ENCODE peak calls at places on chromosome 4, in eight cellular contexts. H, Q, U, B, R, K, X and D are unnamed samples.

GRCh38 chr4:48178931-48179330 is 44.9 kb upstream of the TXK start:
- DNase-seq in H (peak; percentile 51), Q (no peak), U (no peak), B (no peak), R (no peak), K (no peak), X (peak; percentile 33), D (no peak)

GRCh38 chr4:62560858-62561257 is 1360.7 kb downstream of the ADGRL3 start:
- DNase-seq in H (no peak), Q (no peak), U (no peak), B (no peak), R (no peak), K (no peak), X (no peak), D (no peak)

GRCh38 chr4:2443986-2444740 is 24.7 kb upstream of the RNF4 start:
- DNase-seq in H (no peak), Q (no peak), U (peak; percentile 9), B (no peak), R (no peak), K (no peak), X (no peak), D (no peak)

GRCh38 chr4:156422576-156422975 is 468.9 kb upstream of the CTSO start:
- DNase-seq in H (no peak), Q (no peak), U (no peak), B (peak; percentile 13), R (no peak), K (no peak), X (no peak), D (no peak)

GRCh38 chr4:88006956-88007303 is 505 bp upstream of the PKD2 start:
- DNase-seq in H (peak; percentile 76), Q (peak; percentile 24), U (no peak), B (no peak), R (peak; percentile 18), K (no peak), X (no peak), D (peak; percentile 8)

GRCh38 chr4:187236491-187236890 is 512.8 kb upstream of the FAT1 start:
- DNase-seq in H (no peak), Q (no peak), U (no peak), B (peak; percentile 69), R (no peak), K (no peak), X (no peak), D (no peak)

GRCh38 chr4:142354794-142355416 is 491.2 kb downstream of the INPP4B start:
- DNase-seq in H (no peak), Q (no peak), U (no peak), B (no peak), R (no peak), K (no peak), X (no peak), D (no peak)

GRCh38 chr4:40507977-40508376 is 121.7 kb downstream of the RBM47 start:
- DNase-seq in H (no peak), Q (no peak), U (peak; percentile 44), B (no peak), R (no peak), K (no peak), X (no peak), D (no peak)

GRCh38 chr4:186192068-186192751 is 843 bp downstream of the CYP4V2 start:
- DNase-seq in H (peak; percentile 80), Q (peak; percentile 45), U (peak; percentile 37), B (peak; percentile 52), R (no peak), K (peak; percentile 4), X (peak; percentile 59), D (peak; percentile 30)

GRCh38 chr4:106671711-106672110 is 303.1 kb upstream of the GIMD1 start:
- DNase-seq in H (no peak), Q (no peak), U (no peak), B (peak; percentile 40), R (no peak), K (no peak), X (no peak), D (no peak)

GRCh38 chr4:27154706-27155105 is 294.1 kb downstream of the STIM2 start:
- DNase-seq in H (no peak), Q (no peak), U (no peak), B (peak; percentile 4), R (no peak), K (no peak), X (no peak), D (no peak)

GRCh38 chr4:73127839-73128448 is 58.4 kb upstream of the COX18 start:
- DNase-seq in H (peak; percentile 58), Q (no peak), U (no peak), B (peak; percentile 62), R (no peak), K (no peak), X (no peak), D (no peak)

GRCh38 chr4:8888856-8889255 is 17.2 kb upstream of the HMX1 start:
- DNase-seq in H (no peak), Q (no peak), U (no peak), B (no peak), R (no peak), K (no peak), X (no peak), D (no peak)

GRCh38 chr4:1243451-1244080 is 5.4 kb downstream of the CTBP1 start:
- DNase-seq in H (peak; percentile 48), Q (peak; percentile 58), U (no peak), B (no peak), R (no peak), K (no peak), X (peak; percentile 27), D (no peak)

GRCh38 chr4:61462451-61463326 is 262.6 kb downstream of the ADGRL3 start:
- DNase-seq in H (no peak), Q (no peak), U (peak; percentile 16), B (peak; percentile 67), R (no peak), K (no peak), X (no peak), D (no peak)

GRCh38 chr4:134337584-134337983 is 136.0 kb upstream of the PABPC4L start:
- DNase-seq in H (no peak), Q (no peak), U (no peak), B (peak; percentile 50), R (no peak), K (no peak), X (no peak), D (no peak)

GRCh38 chr4:113141901-113142346 is 92.5 kb downstream of the ANK2 start:
- DNase-seq in H (no peak), Q (no peak), U (no peak), B (peak; percentile 73), R (no peak), K (no peak), X (no peak), D (no peak)

GRCh38 chr4:146381263-146381872 is 140.4 kb downstream of the SLC10A7 start:
- DNase-seq in H (no peak), Q (no peak), U (no peak), B (no peak), R (no peak), K (no peak), X (no peak), D (no peak)

GRCh38 chr4:89007338-89007737 is 49.6 kb downstream of the FAM13A start:
- DNase-seq in H (no peak), Q (no peak), U (no peak), B (no peak), R (no peak), K (no peak), X (no peak), D (no peak)

GRCh38 chr4:37891221-37892159 is 606 bp downstream of the TBC1D1 start:
- DNase-seq in H (peak; percentile 70), Q (peak; percentile 80), U (peak; percentile 46), B (peak; percentile 26), R (peak; percentile 75), K (peak; percentile 13), X (peak; percentile 46), D (no peak)

GRCh38 chr4:85774000-85774399 is 299.1 kb downstream of the ARHGAP24 start:
- DNase-seq in H (peak; percentile 70), Q (no peak), U (no peak), B (no peak), R (no peak), K (no peak), X (no peak), D (no peak)

GRCh38 chr4:147003956-147004580 is 58.4 kb upstream of the TTC29 start:
- DNase-seq in H (peak; percentile 66), Q (no peak), U (no peak), B (no peak), R (no peak), K (no peak), X (peak; percentile 58), D (no peak)

GRCh38 chr4:55437356-55437796 is 41.6 kb downstream of the TMEM165 start:
- DNase-seq in H (no peak), Q (no peak), U (peak; percentile 48), B (peak; percentile 73), R (no peak), K (no peak), X (no peak), D (no peak)

GRCh38 chr4:3666263-3666662 is 99.9 kb upstream of the ADRA2C start:
- DNase-seq in H (no peak), Q (no peak), U (no peak), B (no peak), R (no peak), K (no peak), X (no peak), D (no peak)

GRCh38 chr4:71287305-71287704 is 51.5 kb upstream of the SLC4A4 start:
- DNase-seq in H (no peak), Q (no peak), U (no peak), B (no peak), R (no peak), K (no peak), X (no peak), D (no peak)

DNA sequence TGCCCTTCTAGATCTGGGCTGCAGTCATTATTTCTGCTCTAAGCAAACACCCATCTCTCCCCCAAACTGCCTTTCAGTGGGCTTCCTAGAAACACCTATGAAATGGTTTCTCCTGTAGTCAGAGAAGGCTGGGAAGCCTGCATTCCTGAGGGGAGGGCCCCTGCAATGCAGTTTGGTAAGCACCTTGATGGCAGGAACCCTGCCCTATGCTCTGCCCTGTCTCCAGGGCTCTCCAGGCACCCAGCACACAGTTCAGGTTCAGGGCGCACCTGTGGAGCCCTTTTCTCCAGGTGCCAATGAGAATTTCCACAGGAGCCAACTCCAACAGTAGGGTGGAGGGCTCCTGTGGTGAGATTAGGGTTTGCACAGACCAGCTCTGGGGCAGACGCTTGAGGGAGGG is 69.1 kb upstream of the FBXW7 start:
- DNase-seq in H (peak; percentile 77), Q (no peak), U (no peak), B (no peak), R (no peak), K (no peak), X (peak; percentile 43), D (no peak)
- TF ChIP-seq CTCF in H (no peak), Q (no peak), U (no peak), B (no peak), R (no peak), K (no peak), X (no peak), D (no peak)

GRCh38 chr4:25842229-25842840 is 20.5 kb downstream of the SEL1L3 start:
- DNase-seq in H (peak; percentile 75), Q (peak; percentile 63), U (no peak), B (no peak), R (peak; percentile 76), K (peak; percentile 35), X (no peak), D (no peak)
- TF ChIP-seq CTCF in H (peak; percentile 60), Q (peak; percentile 58), U (no peak), B (peak; percentile 22), R (peak; percentile 68), K (peak; percentile 49), X (peak; percentile 60), D (no peak)

GRCh38 chr4:80912350-80912749 is 118.2 kb upstream of the BMP3 start:
- DNase-seq in H (no peak), Q (no peak), U (no peak), B (no peak), R (no peak), K (no peak), X (no peak), D (no peak)
- TF ChIP-seq CTCF in H (no peak), Q (no peak), U (no peak), B (no peak), R (no peak), K (no peak), X (no peak), D (no peak)

GRCh38 chr4:185128272-185129119 is 14.6 kb upstream of the SLC25A4 start:
- DNase-seq in H (peak; percentile 85), Q (peak; percentile 70), U (peak; percentile 30), B (peak; percentile 14), R (peak; percentile 45), K (no peak), X (peak; percentile 70), D (peak; percentile 62)
- TF ChIP-seq CTCF in H (peak; percentile 58), Q (no peak), U (peak; percentile 36), B (no peak), R (no peak), K (peak; percentile 23), X (peak; percentile 48), D (peak; percentile 34)